ENCODE peak calls at places on chromosomes 11 and 22, in six cellular contexts. Q is left ventricle myocardium inferior, S is nephron progenitor cell, U is NCI-H345, Y is NCI-H748 treated with DMSO at 0.1 percent for 48 hours, A is retina. G is an unnamed sample.

GRCh38 chr11:90134420-90135003 is at the start of gene NAALAD2:
- DNase-seq in Q (peak), S (peak), U (peak), Y (no peak), A (peak), G (no peak)

GRCh38 chr22:38016182-38017078 is 32.1 kb upstream of the SOX10 start:
- DNase-seq in Q (peak), S (no peak), U (no peak), Y (no peak), A (peak), G (peak)

GRCh38 chr11:67463680-67464410 is 5.2 kb downstream of the TMEM134 start:
- DNase-seq in Q (peak), S (no peak), U (no peak), Y (no peak), A (no peak), G (no peak)

GRCh38 chr11:3159296-3160190 is 5.6 kb downstream of the OSBPL5 start:
- DNase-seq in Q (peak), S (no peak), U (peak), Y (no peak), A (no peak), G (no peak)

GRCh38 chr11:116733959-116734517 is 38.7 kb downstream of the BUD13 start:
- DNase-seq in Q (no peak), S (no peak), U (no peak), Y (no peak), A (no peak), G (no peak)

GRCh38 chr11:121394785-121395184 is 57.3 kb upstream of the SORL1 start:
- DNase-seq in Q (no peak), S (no peak), U (no peak), Y (no peak), A (no peak), G (no peak)

GRCh38 chr11:944711-945470 is 19.2 kb downstream of the AP2A2 start:
- DNase-seq in Q (no peak), S (no peak), U (no peak), Y (no peak), A (peak), G (no peak)

GRCh38 chr11:83573097-83573496 is 286.9 kb upstream of the CCDC90B start:
- DNase-seq in Q (no peak), S (no peak), U (no peak), Y (no peak), A (no peak), G (no peak)

GRCh38 chr22:45329536-45329936 is 19.8 kb downstream of the FAM118A start:
- DNase-seq in Q (peak), S (no peak), U (peak), Y (no peak), A (no peak), G (no peak)

GRCh38 chr22:19984201-19984753 is 32.3 kb downstream of the ARVCF start:
- DNase-seq in Q (peak), S (no peak), U (peak), Y (no peak), A (no peak), G (peak)

GRCh38 chr11:47057374-47057773 is 119.3 kb downstream of the ARFGAP2 start:
- DNase-seq in Q (no peak), S (no peak), U (no peak), Y (no peak), A (no peak), G (no peak)

GRCh38 chr22:35540600-35541253 is at the start of gene RASD2:
- DNase-seq in Q (peak), S (peak), U (peak), Y (no peak), A (peak), G (peak)

GRCh38 chr11:21411114-21411513 is 741.7 kb downstream of the NELL1 start:
- DNase-seq in Q (no peak), S (no peak), U (no peak), Y (no peak), A (no peak), G (peak)

GRCh38 chr11:106733518-106734162 is 284.6 kb downstream of the GUCY1A2 start:
- DNase-seq in Q (no peak), S (no peak), U (no peak), Y (no peak), A (no peak), G (no peak)

G was measured in SJCRH30.